ENCODE peak calls at places on chromosomes 4 and X, in six cellular contexts. One of them, this sample, is unnamed.

GRCh38 chr4:42713371-42713770 is 56.5 kb upstream of the ATP8A1 start:
- DNase-seq in ACHN: no peak
- DNase-seq in uterus: no peak
- DNase-seq in cardiac fibroblast: no peak
- DNase-seq in activated gamma-delta T cell treated with Interleukin-2 at 50 U/mL for 16 hours: no peak
- DNase-seq in KG1: no peak
- DNase-seq in this sample: no peak

GRCh38 chr4:188201851-188202250 is 62.6 kb downstream of the TRIML1 start:
- DNase-seq in ACHN: no peak
- DNase-seq in uterus: no peak
- DNase-seq in cardiac fibroblast: peak
- DNase-seq in activated gamma-delta T cell treated with Interleukin-2 at 50 U/mL for 16 hours: no peak
- DNase-seq in KG1: no peak
- DNase-seq in this sample: no peak

GRCh38 chrX:115333446-115333845 is 43.9 kb downstream of the LUZP4 start:
- DNase-seq in ACHN: no peak
- DNase-seq in uterus: no peak
- DNase-seq in cardiac fibroblast: no peak
- DNase-seq in activated gamma-delta T cell treated with Interleukin-2 at 50 U/mL for 16 hours: no peak
- DNase-seq in KG1: no peak
- DNase-seq in this sample: no peak

GRCh38 chrX:88977835-88978234 is 230.8 kb downstream of the CPXCR1 start:
- DNase-seq in ACHN: no peak
- DNase-seq in uterus: no peak
- DNase-seq in cardiac fibroblast: no peak
- DNase-seq in activated gamma-delta T cell treated with Interleukin-2 at 50 U/mL for 16 hours: no peak
- DNase-seq in KG1: no peak
- DNase-seq in this sample: no peak

GRCh38 chr4:140626982-140627381 is 58.2 kb upstream of the UCP1 start:
- DNase-seq in ACHN: no peak
- DNase-seq in uterus: no peak
- DNase-seq in cardiac fibroblast: peak
- DNase-seq in activated gamma-delta T cell treated with Interleukin-2 at 50 U/mL for 16 hours: no peak
- DNase-seq in KG1: no peak
- DNase-seq in this sample: no peak

GRCh38 chr4:91288702-91289311 is 1015.0 kb upstream of the GRID2 start:
- DNase-seq in ACHN: no peak
- DNase-seq in uterus: no peak
- DNase-seq in cardiac fibroblast: no peak
- DNase-seq in activated gamma-delta T cell treated with Interleukin-2 at 50 U/mL for 16 hours: no peak
- DNase-seq in KG1: no peak
- DNase-seq in this sample: no peak

GRCh38 chr4:114474401-114474800 is 124.2 kb upstream of the UGT8 start:
- DNase-seq in ACHN: no peak
- DNase-seq in uterus: no peak
- DNase-seq in cardiac fibroblast: no peak
- DNase-seq in activated gamma-delta T cell treated with Interleukin-2 at 50 U/mL for 16 hours: no peak
- DNase-seq in KG1: no peak
- DNase-seq in this sample: no peak

GRCh38 chr4:185127021-185127925 is 15.8 kb upstream of the SLC25A4 start:
- DNase-seq in ACHN: peak
- DNase-seq in uterus: no peak
- DNase-seq in cardiac fibroblast: no peak
- DNase-seq in activated gamma-delta T cell treated with Interleukin-2 at 50 U/mL for 16 hours: no peak
- DNase-seq in KG1: no peak
- DNase-seq in this sample: peak

GRCh38 chr4:123497328-123497727 is 100.7 kb downstream of the SPRY1 start:
- DNase-seq in ACHN: no peak
- DNase-seq in uterus: no peak
- DNase-seq in cardiac fibroblast: no peak
- DNase-seq in activated gamma-delta T cell treated with Interleukin-2 at 50 U/mL for 16 hours: no peak
- DNase-seq in KG1: no peak
- DNase-seq in this sample: no peak

GRCh38 chr4:98468744-98469143 is 189.7 kb downstream of the TSPAN5 start:
- DNase-seq in ACHN: no peak
- DNase-seq in uterus: no peak
- DNase-seq in cardiac fibroblast: peak
- DNase-seq in activated gamma-delta T cell treated with Interleukin-2 at 50 U/mL for 16 hours: no peak
- DNase-seq in KG1: no peak
- DNase-seq in this sample: no peak

GRCh38 chrX:140836874-140837273 is 127.3 kb downstream of the LINC00632 start:
- DNase-seq in ACHN: no peak
- DNase-seq in uterus: no peak
- DNase-seq in cardiac fibroblast: no peak
- DNase-seq in activated gamma-delta T cell treated with Interleukin-2 at 50 U/mL for 16 hours: no peak
- DNase-seq in KG1: no peak
- DNase-seq in this sample: no peak